ENCODE peak calls at places on chromosomes 1 and 21, in four cellular contexts. R is neural progenitor cell, K is astrocyte of the cerebellum, O is AG10803. B is an unnamed sample.

GRCh38 chr1:9872430-9873165 is 37.5 kb downstream of the CTNNBIP1 start:
- DNase-seq in R (no peak), K (no peak), O (no peak), B (no peak)

GRCh38 chr21:29641001-29641634 is 298.7 kb downstream of the GRIK1 start:
- DNase-seq in R (no peak), K (no peak), O (no peak), B (no peak)

GRCh38 chr1:99180343-99180808 is 83.9 kb upstream of the PLPPR4 start:
- DNase-seq in R (peak), K (peak), O (peak), B (peak)

GRCh38 chr21:35578831-35579470 is 481.4 kb downstream of the SETD4 start:
- DNase-seq in R (no peak), K (no peak), O (peak), B (no peak)

GRCh38 chr1:26189331-26189730 is 1.1 kb upstream of the CATSPER4 start:
- DNase-seq in R (no peak), K (no peak), O (no peak), B (no peak)

GRCh38 chr1:89760496-89760895 is 60.3 kb upstream of the LRRC8D start:
- DNase-seq in R (no peak), K (no peak), O (no peak), B (no peak)

GRCh38 chr1:160078392-160079195 is 2.7 kb upstream of the KCNJ9 start:
- DNase-seq in R (peak), K (no peak), O (no peak), B (no peak)

GRCh38 chr1:55955237-55955636 is 624.1 kb downstream of the PLPP3 start:
- DNase-seq in R (no peak), K (no peak), O (peak), B (no peak)

GRCh38 chr1:40919475-40920011 is 57.4 kb upstream of the CITED4 start:
- DNase-seq in R (no peak), K (no peak), O (no peak), B (no peak)

GRCh38 chr1:153678519-153679336 is at the start of gene NPR1:
- DNase-seq in R (peak), K (no peak), O (peak), B (no peak)

GRCh38 chr1:24155011-24155782 is 12.3 kb upstream of the IL22RA1 start:
- DNase-seq in R (peak), K (no peak), O (no peak), B (no peak)

GRCh38 chr1:83641206-83641658 is 357.7 kb downstream of the TTLL7 start:
- DNase-seq in R (peak), K (no peak), O (peak), B (no peak)

GRCh38 chr1:55196433-55197035 is 18.6 kb downstream of the USP24 start:
- DNase-seq in R (no peak), K (no peak), O (no peak), B (no peak)

GRCh38 chr1:208857471-208857870 is 613.3 kb upstream of the PLXNA2 start:
- DNase-seq in R (no peak), K (no peak), O (no peak), B (no peak)

DNA sequence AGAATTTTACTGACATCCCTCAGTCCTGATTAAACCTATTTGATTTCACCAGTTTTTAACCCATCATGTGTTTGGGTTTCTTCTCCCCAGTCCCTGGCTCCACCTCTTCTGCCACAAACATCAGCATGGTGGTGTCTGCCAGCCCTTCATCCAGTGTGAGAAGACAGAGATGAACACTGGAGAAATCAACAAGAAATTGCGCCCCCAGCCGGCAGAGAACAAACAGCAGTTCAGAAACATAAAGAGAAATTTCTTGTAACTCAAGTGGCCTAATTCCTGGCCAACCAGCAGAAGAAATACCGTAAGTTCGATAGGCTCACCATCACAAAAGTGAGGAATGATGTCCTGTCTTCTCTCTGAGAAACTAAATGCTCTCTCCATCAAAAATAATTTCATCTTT is 18.3 kb downstream of the S100A11 start:
- DNase-seq in R (peak), K (no peak), O (no peak), B (no peak)
- TF ChIP-seq CTCF in R (peak), K (peak), O (peak), B (peak)

DNA sequence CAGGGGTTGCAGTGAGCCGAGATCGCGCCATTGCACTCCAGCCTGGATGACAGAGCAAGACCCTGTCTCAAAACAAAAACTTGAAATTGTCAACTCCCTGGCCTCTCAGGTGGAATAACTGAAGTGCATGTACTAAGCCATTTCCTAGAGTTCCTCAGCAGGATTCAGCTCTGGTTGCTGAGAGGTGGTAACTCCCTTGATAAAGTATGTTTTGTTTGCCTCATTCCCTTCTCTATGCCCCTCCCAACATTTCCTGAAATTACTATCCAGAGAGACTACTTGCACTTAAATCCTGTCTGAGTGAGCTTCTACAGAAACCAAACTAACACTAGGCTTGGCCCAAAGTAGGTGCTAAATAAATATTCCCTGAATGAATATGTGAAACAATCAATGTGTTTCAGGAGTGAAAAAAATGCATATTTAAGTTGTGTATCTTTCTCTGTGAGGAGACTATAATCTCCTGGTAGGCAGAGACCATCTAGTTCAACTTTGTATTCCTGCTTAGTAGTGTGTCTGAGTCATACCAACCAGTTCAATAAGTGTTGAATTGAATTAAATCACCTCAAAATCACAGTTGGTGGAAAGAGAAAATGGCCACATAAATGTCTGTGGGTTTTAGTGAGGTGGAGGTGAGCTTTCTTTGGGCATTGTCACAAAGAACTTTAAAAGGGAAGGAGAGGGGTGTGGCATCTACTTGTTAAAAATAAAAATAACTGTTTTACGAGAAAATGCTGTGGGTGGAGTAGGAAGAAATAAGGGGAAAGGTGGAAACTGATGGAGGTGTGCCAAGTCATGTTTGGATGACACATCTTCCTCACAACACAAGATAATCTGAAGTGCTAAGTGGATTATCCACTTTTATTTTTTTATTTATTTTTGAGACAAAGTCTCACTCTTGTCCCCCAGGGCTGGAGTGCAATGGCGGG is 12.6 kb downstream of the RIMKLA start:
- DNase-seq in R (no peak), K (no peak), O (no peak), B (no peak)
- H3K4me3 ChIP-seq in R (no peak), K (no peak), O (no peak), B (no peak)

DNA sequence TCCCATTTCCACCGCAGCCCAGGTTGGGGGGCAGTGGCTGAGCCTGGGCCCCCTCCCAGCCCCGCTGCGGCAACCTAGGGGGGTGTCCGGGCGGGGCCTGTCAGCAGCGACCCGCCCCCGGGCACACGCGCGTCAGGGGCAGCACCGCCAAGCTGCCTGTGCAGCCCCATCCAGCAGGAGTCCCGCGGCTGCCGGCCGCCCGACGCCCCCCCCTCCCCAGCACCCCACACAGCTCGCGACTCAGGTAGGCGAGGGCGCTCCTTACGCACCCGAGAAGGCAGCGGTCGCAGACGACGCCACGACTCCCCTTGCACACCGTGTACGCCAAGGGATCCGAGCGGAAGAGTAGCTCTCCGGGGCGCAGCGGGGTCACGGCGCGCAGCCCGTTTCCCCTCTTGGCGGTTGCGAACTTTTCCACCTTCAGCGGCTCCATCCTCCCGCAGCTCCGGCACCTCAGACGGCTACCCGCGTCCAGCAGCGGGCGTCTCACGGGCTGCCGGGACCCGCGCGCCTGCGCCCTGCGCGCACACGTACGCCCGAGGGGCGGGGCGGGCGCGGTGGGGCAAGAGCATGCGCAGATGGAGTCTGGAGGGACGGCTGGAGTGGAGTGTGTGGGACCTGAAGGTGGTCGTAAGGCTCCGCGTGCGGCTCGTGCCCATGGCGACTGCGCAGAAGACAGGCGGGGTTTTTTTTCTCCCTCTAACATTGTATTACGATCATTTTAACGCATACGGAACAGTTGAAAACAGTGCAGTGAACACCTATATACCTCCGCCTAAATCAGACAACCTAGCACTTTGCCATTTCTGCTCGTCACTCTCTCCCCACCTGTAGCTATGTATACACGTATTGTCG is at the start of gene SMYD3:
- DNase-seq in R (peak), K (peak), O (peak), B (no peak)
- TF ChIP-seq CTCF in R (peak), K (no peak), O (peak), B (peak)

GRCh38 chr1:184752656-184753055 is 2.0 kb downstream of the EDEM3 start:
- DNase-seq in R (no peak), K (no peak), O (no peak), B (no peak)
- H3K4me3 ChIP-seq in R (no peak), K (no peak), O (no peak), B (no peak)

DNA sequence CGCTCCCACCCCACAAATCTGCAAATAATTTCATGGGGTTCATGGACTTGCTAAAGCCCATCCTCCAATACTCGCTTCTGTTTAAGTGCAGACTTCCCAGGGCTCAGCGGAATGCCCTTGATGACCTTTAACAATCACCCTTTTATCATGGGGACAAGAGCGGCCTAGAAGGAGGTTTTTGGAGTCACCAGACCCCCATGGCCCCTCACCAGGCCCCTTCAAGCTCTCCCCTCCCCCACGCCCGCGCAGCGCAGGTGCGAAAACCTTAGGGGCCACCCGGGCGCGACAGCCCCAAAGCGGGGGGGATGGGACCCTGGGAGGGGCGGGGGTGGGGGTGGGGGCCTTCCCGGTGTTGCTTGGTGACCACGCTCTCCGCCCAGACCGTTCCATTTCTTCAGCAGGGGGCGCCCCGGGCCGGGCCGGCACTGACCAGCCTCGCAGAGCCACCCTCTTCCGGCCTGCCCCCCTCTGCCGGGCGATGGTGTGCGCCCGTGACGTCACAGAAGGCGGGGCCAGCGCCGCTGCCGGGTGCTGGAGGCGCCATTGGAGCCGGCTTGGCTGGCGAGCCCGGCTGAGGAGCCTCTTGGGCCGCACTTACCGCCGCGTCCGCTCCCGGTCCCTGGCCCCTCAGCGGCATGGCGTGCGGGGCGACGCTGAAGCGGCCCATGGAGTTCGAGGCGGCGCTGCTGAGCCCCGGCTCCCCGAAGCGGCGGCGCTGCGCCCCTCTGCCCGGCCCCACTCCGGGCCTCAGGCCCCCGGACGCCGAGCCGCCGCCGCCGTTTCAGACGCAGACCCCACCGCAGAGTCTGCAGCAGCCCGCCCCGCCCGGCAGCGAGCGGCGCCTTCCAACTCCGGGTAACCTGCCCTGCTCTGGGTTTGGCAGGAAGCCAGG is at the start of gene AKIRIN1:
- DNase-seq in R (peak), K (peak), O (peak), B (peak)
- TF ChIP-seq CTCF in R (no peak), K (no peak), O (no peak), B (no peak)

GRCh38 chr1:110878993-110879392 is 6.0 kb downstream of the CD53 start:
- DNase-seq in R (no peak), K (no peak), O (no peak), B (no peak)
- H3K4me3 ChIP-seq in R (no peak), K (no peak), O (no peak), B (no peak)

GRCh38 chr1:234348964-234349363 is 24.3 kb upstream of the COA6 start:
- DNase-seq in R (no peak), K (no peak), O (no peak), B (no peak)
- TF ChIP-seq CTCF in R (no peak), K (no peak), O (no peak), B (no peak)